ENCODE peak calls at places on chromosomes 13 and 19, in nine cellular contexts. S is RWPE2; M is PC-9; G is heart left ventricle; Z is pancreas; D is tibial nerve; J is neuronal stem cell; V is CD4-positive, CD25-positive, alpha-beta regulatory T cell; N is OCI-LY7. F is an unnamed sample.

GRCh38 chr13:41200126-41200525 is 5.8 kb upstream of the KBTBD7 start:
- DNase-seq in S (no peak), M (no peak), G (no peak), Z (no peak), D (no peak), J (no peak), V (no peak), N (no peak), F (no peak)

GRCh38 chr19:15212682-15213081 is 11.9 kb upstream of the NOTCH3 start:
- DNase-seq in S (no peak), M (no peak), G (no peak), Z (no peak), D (no peak), J (no peak), V (no peak), N (no peak), F (no peak)

GRCh38 chr19:2391118-2391725 is 31.2 kb downstream of the TMPRSS9 start:
- DNase-seq in S (no peak), M (no peak), G (no peak), Z (no peak), D (peak; percentile 55), J (peak; percentile 54), V (peak; percentile 79), N (peak; percentile 86), F (no peak)

GRCh38 chr13:97194473-97194872 is 27.7 kb upstream of the MBNL2 start:
- DNase-seq in S (no peak), M (peak; percentile 76), G (no peak), Z (no peak), D (no peak), J (no peak), V (no peak), N (no peak), F (no peak)

GRCh38 chr19:29687244-29687896 is 22.1 kb downstream of the PLEKHF1 start:
- DNase-seq in S (no peak), M (peak; percentile 27), G (no peak), Z (no peak), D (peak; percentile 67), J (no peak), V (no peak), N (no peak), F (no peak)

GRCh38 chr13:32527151-32527550 is 11.4 kb downstream of the N4BP2L2 start:
- DNase-seq in S (no peak), M (no peak), G (no peak), Z (no peak), D (no peak), J (no peak), V (no peak), N (no peak), F (no peak)

GRCh38 chr13:39787086-39787487 is 131.6 kb downstream of the COG6 start:
- DNase-seq in S (no peak), M (no peak), G (no peak), Z (no peak), D (peak; percentile 18), J (peak; percentile 65), V (no peak), N (no peak), F (no peak)

GRCh38 chr19:3518231-3518630 is 12.1 kb downstream of the FZR1 start:
- DNase-seq in S (no peak), M (no peak), G (no peak), Z (no peak), D (no peak), J (no peak), V (no peak), N (no peak), F (no peak)

GRCh38 chr19:48681127-48681470 is 8.3 kb upstream of the NTN5 start:
- DNase-seq in S (no peak), M (no peak), G (no peak), Z (no peak), D (no peak), J (no peak), V (no peak), N (no peak), F (no peak)

GRCh38 chr19:49434907-49435577 is 6.3 kb downstream of the SLC17A7 start:
- DNase-seq in S (no peak), M (no peak), G (no peak), Z (no peak), D (no peak), J (no peak), V (no peak), N (no peak), F (no peak)

GRCh38 chr19:929523-930258 is 3.9 kb downstream of the ARID3A start:
- DNase-seq in S (no peak), M (no peak), G (no peak), Z (no peak), D (no peak), J (no peak), V (no peak), N (no peak), F (no peak)

GRCh38 chr19:18699403-18700054 is 16.0 kb downstream of the CRTC1 start:
- DNase-seq in S (no peak), M (peak; percentile 33), G (no peak), Z (no peak), D (no peak), J (no peak), V (peak; percentile 33), N (peak; percentile 57), F (no peak)

GRCh38 chr13:99467764-99468163 is 33.5 kb upstream of the TM9SF2 start:
- DNase-seq in S (no peak), M (no peak), G (no peak), Z (no peak), D (no peak), J (no peak), V (no peak), N (no peak), F (no peak)

GRCh38 chr19:10321874-10322835 is 6.3 kb upstream of the FDX2 start:
- DNase-seq in S (no peak), M (no peak), G (no peak), Z (no peak), D (no peak), J (no peak), V (no peak), N (no peak), F (no peak)

GRCh38 chr13:94712287-94712811 is at the start of gene SOX21:
- DNase-seq in S (peak; percentile 49), M (no peak), G (no peak), Z (peak; percentile 59), D (no peak), J (no peak), V (no peak), N (no peak), F (peak; percentile 35)
- H3K4me3 ChIP-seq in S (peak within 1 kb of the TSS; percentile 10), M (no peak within 1 kb of the TSS), G (peak within 1 kb of the TSS; percentile 13), Z (peak within 1 kb of the TSS; percentile 40), D (no peak within 1 kb of the TSS), J (peak within 1 kb of the TSS; percentile 79), V (no peak within 1 kb of the TSS), N (no peak within 1 kb of the TSS), F (peak within 1 kb of the TSS; percentile 43)

GRCh38 chr19:12629215-12629614 is 18.5 kb downstream of the ZNF791 start:
- DNase-seq in S (no peak), M (no peak), G (no peak), Z (no peak), D (no peak), J (no peak), V (no peak), N (no peak), F (no peak)
- H3K9me3 ChIP-seq in S (peaks cover 17% of the 10 kb centered on the region), M (peaks cover 81% of the 10 kb centered on the region), G (peaks cover 11% of the 10 kb centered on the region), Z (no peaks in the 10 kb centered on the region), D (no peaks in the 10 kb centered on the region), J (peaks cover 66% of the 10 kb centered on the region), V (peaks cover 29% of the 10 kb centered on the region), N (no peaks in the 10 kb centered on the region), F (peaks cover 2% of the 10 kb centered on the region)

DNA sequence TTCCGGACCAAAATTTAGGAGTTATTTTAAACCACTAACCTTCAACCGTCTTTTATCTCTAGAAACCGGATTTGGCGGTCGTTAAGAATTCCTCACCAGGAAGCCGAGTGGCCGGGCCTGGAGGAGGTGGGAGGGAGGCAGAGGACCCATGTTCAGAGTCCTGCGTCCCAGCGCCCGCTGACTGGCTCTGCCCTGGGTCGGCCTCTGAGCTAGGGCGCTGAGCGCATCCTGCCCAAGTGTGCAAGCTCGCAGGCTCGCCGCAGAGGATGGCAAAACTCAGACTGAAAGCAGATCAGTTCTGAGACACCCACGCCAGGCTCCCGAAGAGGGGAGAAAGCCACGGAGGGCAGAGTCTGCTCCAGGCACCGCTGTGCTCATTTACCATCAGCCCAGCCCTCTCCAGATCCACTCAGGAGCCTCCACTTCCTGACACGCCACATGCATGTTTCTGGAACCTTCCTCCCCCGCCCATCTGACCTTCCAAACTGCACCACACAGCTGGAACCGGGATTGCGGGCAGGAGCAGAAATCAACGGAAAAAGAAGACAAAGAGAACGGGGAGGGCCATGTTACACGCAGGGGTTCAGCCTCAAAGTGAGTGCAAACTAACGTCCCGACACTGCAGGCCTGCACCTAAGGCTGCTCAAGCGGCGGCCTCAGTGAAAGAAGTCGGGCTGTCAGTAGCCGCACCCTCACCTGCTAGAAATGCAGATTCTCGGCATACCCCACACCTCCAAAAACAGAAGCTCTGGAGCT is 8.2 kb downstream of the COL4A1 start:
- DNase-seq in S (no peak), M (no peak), G (peak; percentile 65), Z (no peak), D (no peak), J (no peak), V (peak; percentile 3), N (no peak), F (peak; percentile 85)
- H3K4me3 ChIP-seq in S (no peak overlapping the region), M (no peak overlapping the region), G (no peak overlapping the region), Z (no peak overlapping the region), D (peak overlapping the region; percentile 15), J (no peak overlapping the region), V (no peak overlapping the region), N (no peak overlapping the region), F (no peak overlapping the region)

GRCh38 chr19:20640023-20640422 is 21.3 kb downstream of the ZNF626 start:
- DNase-seq in S (no peak), M (no peak), G (no peak), Z (no peak), D (no peak), J (no peak), V (no peak), N (no peak), F (no peak)

GRCh38 chr19:20640545-20640944 is 20.8 kb downstream of the ZNF626 start:
- DNase-seq in S (no peak), M (no peak), G (no peak), Z (no peak), D (no peak), J (no peak), V (no peak), N (no peak), F (no peak)
- H3K9me3 ChIP-seq in S (no peaks in the 10 kb centered on the region), M (peaks cover 34% of the 10 kb centered on the region), G (peaks cover 34% of the 10 kb centered on the region), Z (no peaks in the 10 kb centered on the region), D (peaks cover 4% of the 10 kb centered on the region), J (peaks cover 96% of the 10 kb centered on the region), V (peaks cover 68% of the 10 kb centered on the region), N (peaks cover 6% of the 10 kb centered on the region), F (peaks cover 24% of the 10 kb centered on the region)

DNA sequence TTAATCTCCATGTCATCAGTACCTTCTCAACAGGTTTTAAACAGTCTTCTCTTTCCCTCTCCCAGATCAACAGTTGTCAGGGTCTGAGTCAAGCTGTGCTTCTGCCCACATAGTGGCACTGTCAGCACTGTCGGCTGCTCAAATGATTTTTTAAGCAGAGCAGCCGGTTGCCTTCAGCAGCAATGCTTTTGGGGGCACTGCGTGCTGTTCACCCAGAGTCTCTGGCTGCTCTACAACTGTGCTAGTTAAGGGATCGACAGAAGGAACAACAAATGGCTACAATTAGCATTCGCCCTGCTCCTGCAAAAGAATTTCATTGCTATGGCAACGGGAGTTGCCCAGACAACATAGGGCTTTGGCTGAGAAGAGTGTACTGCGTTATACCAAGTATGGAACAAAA is 412.9 kb downstream of the DIAPH3 start:
- DNase-seq in S (no peak), M (no peak), G (no peak), Z (no peak), D (no peak), J (peak; percentile 83), V (no peak), N (no peak), F (no peak)
- H3K4me3 ChIP-seq in S (no peak overlapping the region), M (no peak overlapping the region), G (no peak overlapping the region), Z (no peak overlapping the region), D (no peak overlapping the region), J (peak overlapping the region; percentile 30), V (no peak overlapping the region), N (no peak overlapping the region), F (no peak overlapping the region)

F was measured in aorta.